ENCODE peak calls at places on chromosome 2, in five cellular contexts. G, F, V, E and O are unnamed samples.

GRCh38 chr2:223418800-223419199 is 183.4 kb downstream of the SCG2 start:
- DNase-seq in G (no peak), F (no peak), V (no peak), E (no peak), O (no peak)

GRCh38 chr2:159362816-159363251 is 76.3 kb upstream of the WDSUB1 start:
- DNase-seq in G (no peak), F (peak; percentile 61), V (no peak), E (no peak), O (no peak)

GRCh38 chr2:17606851-17607250 is 66.4 kb downstream of the VSNL1 start:
- DNase-seq in G (no peak), F (no peak), V (no peak), E (no peak), O (no peak)

GRCh38 chr2:64277101-64277849 is 133.1 kb upstream of the PELI1 start:
- DNase-seq in G (no peak), F (no peak), V (no peak), E (no peak), O (no peak)

GRCh38 chr2:127953128-127953718 is 67.5 kb upstream of the AMMECR1L start:
- DNase-seq in G (peak; percentile 78), F (peak; percentile 61), V (peak; percentile 35), E (peak; percentile 3), O (no peak)

GRCh38 chr2:113157108-113157896 is 16.5 kb upstream of the PSD4 start:
- DNase-seq in G (peak; percentile 82), F (no peak), V (no peak), E (peak; percentile 70), O (peak; percentile 25)

GRCh38 chr2:44324971-44325426 is 36.3 kb downstream of the PREPL start:
- DNase-seq in G (no peak), F (peak; percentile 75), V (no peak), E (peak; percentile 9), O (no peak)

GRCh38 chr2:151032741-151033152 is 228.9 kb downstream of the RBM43 start:
- DNase-seq in G (no peak), F (peak; percentile 100), V (no peak), E (no peak), O (no peak)

GRCh38 chr2:18752667-18753422 is 163.5 kb upstream of the NT5C1B start:
- DNase-seq in G (no peak), F (peak; percentile 24), V (no peak), E (no peak), O (no peak)

GRCh38 chr2:99881901-99882591 is 260.3 kb downstream of the AFF3 start:
- DNase-seq in G (no peak), F (peak; percentile 95), V (no peak), E (peak; percentile 77), O (no peak)

GRCh38 chr2:142574388-142574787 is 303.1 kb upstream of the KYNU start:
- DNase-seq in G (no peak), F (no peak), V (no peak), E (no peak), O (no peak)
- H3K4me3 ChIP-seq in G (no peak overlapping the region), F (no peak overlapping the region), V (no peak overlapping the region), E (no peak overlapping the region), O (no peak overlapping the region)

GRCh38 chr2:190840572-190841172 is 39.9 kb upstream of the GLS start:
- DNase-seq in G (no peak), F (no peak), V (no peak), E (no peak), O (no peak)
- H3K27ac ChIP-seq in G (no peak overlapping the region), F (no peak overlapping the region), V (no peak overlapping the region), E (no peak overlapping the region), O (no peak overlapping the region)

GRCh38 chr2:81324046-81324445 is 1019.5 kb upstream of the LRRTM1 start:
- DNase-seq in G (no peak), F (no peak), V (no peak), E (peak; percentile 11), O (no peak)
- TF ChIP-seq CTCF in G (no peak), F (no peak), V (no peak), E (peak; percentile 12), O (no peak)

GRCh38 chr2:3244486-3244885 is 133.1 kb downstream of the EIPR1 start:
- DNase-seq in G (no peak), F (no peak), V (no peak), E (no peak), O (no peak)

GRCh38 chr2:3242747-3243369 is 134.8 kb downstream of the EIPR1 start:
- DNase-seq in G (no peak), F (peak; percentile 27), V (no peak), E (no peak), O (no peak)

GRCh38 chr2:3243804-3244203 is 133.8 kb downstream of the EIPR1 start:
- DNase-seq in G (no peak), F (no peak), V (no peak), E (no peak), O (no peak)

GRCh38 chr2:3238951-3239841 is 138.4 kb downstream of the EIPR1 start:
- DNase-seq in G (no peak), F (no peak), V (no peak), E (no peak), O (no peak)

GRCh38 chr2:3241971-3242746 is 135.5 kb downstream of the EIPR1 start:
- DNase-seq in G (no peak), F (no peak), V (no peak), E (no peak), O (no peak)
- H3K4me3 ChIP-seq in G (no peak overlapping the region), F (no peak overlapping the region), V (no peak overlapping the region), E (no peak overlapping the region), O (no peak overlapping the region)

GRCh38 chr2:187986392-187987105 is 305.1 kb upstream of the GULP1 start:
- DNase-seq in G (no peak), F (peak; percentile 38), V (no peak), E (no peak), O (no peak)

GRCh38 chr2:187978341-187978740 is 313.3 kb upstream of the GULP1 start:
- DNase-seq in G (no peak), F (no peak), V (no peak), E (no peak), O (no peak)

GRCh38 chr2:187985923-187986322 is 305.8 kb upstream of the GULP1 start:
- DNase-seq in G (no peak), F (peak; percentile 19), V (no peak), E (no peak), O (no peak)

GRCh38 chr2:187985195-187985594 is 306.5 kb upstream of the GULP1 start:
- DNase-seq in G (no peak), F (no peak), V (no peak), E (no peak), O (no peak)

GRCh38 chr2:187982668-187983067 is 309.0 kb upstream of the GULP1 start:
- DNase-seq in G (peak; percentile 66), F (peak; percentile 92), V (no peak), E (no peak), O (no peak)
- H3K27ac ChIP-seq in G (no peak overlapping the region), F (no peak overlapping the region), V (no peak overlapping the region), E (no peak overlapping the region), O (no peak overlapping the region)

DNA sequence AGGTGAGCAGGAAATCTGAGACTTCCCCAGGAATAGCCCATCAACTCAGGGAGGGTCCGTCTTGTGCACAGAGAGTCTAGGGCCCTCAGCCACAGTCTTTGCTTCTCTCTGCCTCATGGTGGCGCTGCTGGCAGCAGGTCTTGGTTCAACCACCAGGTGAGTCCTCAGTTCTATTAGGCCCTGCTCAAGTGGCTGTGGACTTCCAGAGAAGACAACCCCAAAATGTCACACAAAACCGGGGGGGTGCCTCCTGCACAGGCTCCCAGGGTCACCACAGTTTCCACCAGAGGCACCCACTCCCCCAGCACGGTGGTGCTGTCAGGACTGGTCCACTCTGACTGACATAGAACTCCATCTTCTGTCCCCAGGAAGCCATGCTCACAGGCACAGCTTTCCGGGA is 2.4 kb upstream of the CHRNG start:
- DNase-seq in G (no peak), F (no peak), V (no peak), E (peak; percentile 52), O (no peak)
- TF ChIP-seq CTCF in G (peak; percentile 17), F (peak; percentile 18), V (no peak), E (peak; percentile 31), O (no peak)

GRCh38 chr2:55420901-55421300 is 1.2 kb upstream of the CCDC88A start:
- DNase-seq in G (no peak), F (no peak), V (no peak), E (no peak), O (no peak)
- H3K4me3 ChIP-seq in G (no peak overlapping the region), F (no peak overlapping the region), V (peak overlapping the region; percentile 74), E (no peak overlapping the region), O (peak overlapping the region; percentile 96)

GRCh38 chr2:105100064-105100840 is 62.4 kb downstream of the MRPS9 start:
- DNase-seq in G (no peak), F (no peak), V (no peak), E (no peak), O (peak; percentile 57)

GRCh38 chr2:105103481-105103880 is 65.6 kb downstream of the MRPS9 start:
- DNase-seq in G (no peak), F (no peak), V (no peak), E (no peak), O (no peak)

GRCh38 chr2:105102001-105102400 is 64.1 kb downstream of the MRPS9 start:
- DNase-seq in G (no peak), F (no peak), V (no peak), E (no peak), O (no peak)

GRCh38 chr2:105102963-105103421 is 65.1 kb downstream of the MRPS9 start:
- DNase-seq in G (no peak), F (peak; percentile 88), V (no peak), E (peak; percentile 85), O (no peak)

GRCh38 chr2:105104208-105104731 is 66.4 kb downstream of the MRPS9 start:
- DNase-seq in G (no peak), F (peak; percentile 82), V (no peak), E (no peak), O (no peak)
- H3K27ac ChIP-seq in G (no peak overlapping the region), F (no peak overlapping the region), V (no peak overlapping the region), E (no peak overlapping the region), O (no peak overlapping the region)

DNA sequence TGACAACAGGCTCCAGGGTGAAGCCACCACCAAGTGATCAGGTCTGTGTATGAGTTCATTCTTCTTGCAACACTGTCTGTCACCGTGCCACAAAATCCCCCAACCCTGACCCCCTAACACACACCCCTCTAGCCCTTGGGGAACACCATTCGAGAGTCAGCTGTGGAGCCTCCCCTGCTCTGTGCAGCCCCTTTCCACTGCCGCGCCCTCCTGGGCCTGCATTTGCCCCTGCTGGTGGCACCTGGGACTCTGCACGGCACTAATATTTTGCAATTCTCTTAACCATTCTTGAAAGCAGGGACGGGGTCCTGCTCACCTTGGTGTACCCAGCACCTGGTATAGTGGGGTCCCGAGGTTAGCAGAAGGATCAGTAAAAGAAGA is 124.0 kb downstream of the HDAC4 start:
- DNase-seq in G (peak; percentile 43), F (no peak), V (no peak), E (no peak), O (no peak)
- TF ChIP-seq CTCF in G (no peak), F (no peak), V (no peak), E (peak; percentile 3), O (no peak)

DNA sequence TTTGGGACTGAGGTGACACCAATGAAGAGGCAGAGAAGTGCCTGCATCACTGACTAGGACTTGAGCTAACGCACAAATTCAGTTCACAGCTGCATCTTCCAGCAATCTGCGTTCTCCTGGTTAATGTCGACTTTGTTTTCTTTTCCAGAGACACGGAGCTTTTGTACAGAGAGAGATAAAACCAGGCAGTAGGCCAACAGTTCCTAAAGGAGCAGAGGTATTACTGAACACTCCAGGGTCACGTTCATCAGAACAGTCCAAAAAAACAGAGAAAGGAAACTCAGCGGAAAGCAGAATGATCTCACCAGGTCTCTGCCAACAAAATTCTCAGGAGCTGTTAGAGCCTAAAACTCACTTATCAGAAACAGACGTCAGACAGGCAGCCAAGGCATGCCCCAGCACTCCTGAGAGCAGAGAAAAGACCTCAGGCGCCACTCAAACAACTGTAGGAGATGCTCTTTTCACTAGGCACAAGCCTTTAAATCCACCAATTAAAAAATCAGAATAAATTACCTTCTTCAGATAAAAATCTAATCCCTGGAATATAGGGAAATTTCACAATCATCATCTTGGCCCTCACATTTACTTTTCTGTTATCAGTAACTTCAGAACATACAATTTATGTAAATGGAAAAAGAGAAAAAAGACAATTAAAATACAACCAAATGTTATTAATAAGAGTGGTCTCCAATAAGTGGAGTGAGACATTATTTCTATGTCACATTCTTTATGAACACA is 95.9 kb upstream of the SPTBN1 start:
- DNase-seq in G (no peak), F (peak; percentile 67), V (peak; percentile 39), E (peak; percentile 87), O (no peak)
- H3K4me3 ChIP-seq in G (no peak overlapping the region), F (peak overlapping the region; percentile 21), V (peak overlapping the region; percentile 14), E (no peak overlapping the region), O (peak overlapping the region; percentile 40)